ENCODE peak calls at places on chromosome 3, in nine cellular contexts. Y, J, U, I, G, Q, F, V and L are unnamed samples.

GRCh38 chr3:13235897-13236296 is 162.7 kb upstream of the IQSEC1 start:
- DNase-seq in Y (no peak), J (no peak), U (no peak), I (no peak), G (no peak), Q (no peak), F (no peak), V (no peak), L (no peak)

GRCh38 chr3:58414538-58415197 is 19.0 kb downstream of the PDHB start:
- DNase-seq in Y (peak), J (no peak), U (peak), I (no peak), G (no peak), Q (peak), F (peak), V (peak), L (peak)

GRCh38 chr3:50675179-50676030 is 678 bp downstream of the DOCK3 start:
- DNase-seq in Y (peak), J (no peak), U (peak), I (no peak), G (no peak), Q (no peak), F (peak), V (peak), L (no peak)

GRCh38 chr3:40179016-40179415 is 130.5 kb upstream of the EIF1B start:
- DNase-seq in Y (peak), J (peak), U (peak), I (peak), G (peak), Q (peak), F (peak), V (peak), L (peak)

GRCh38 chr3:11482024-11482423 is 161.7 kb downstream of the VGLL4 start:
- DNase-seq in Y (no peak), J (no peak), U (no peak), I (no peak), G (no peak), Q (no peak), F (no peak), V (no peak), L (no peak)

GRCh38 chr3:125470671-125471070 is 49.3 kb downstream of the SNX4 start:
- DNase-seq in Y (no peak), J (no peak), U (no peak), I (no peak), G (no peak), Q (no peak), F (no peak), V (no peak), L (no peak)

GRCh38 chr3:181250714-181251113 is 261.2 kb upstream of the DNAJC19 start:
- DNase-seq in Y (no peak), J (no peak), U (no peak), I (no peak), G (no peak), Q (no peak), F (peak), V (no peak), L (no peak)

GRCh38 chr3:139455855-139456254 is 20.5 kb downstream of the RBP2 start:
- DNase-seq in Y (no peak), J (no peak), U (no peak), I (no peak), G (no peak), Q (peak), F (no peak), V (no peak), L (no peak)

GRCh38 chr3:124664804-124665203 is 65.4 kb upstream of the UMPS start:
- DNase-seq in Y (no peak), J (no peak), U (no peak), I (peak), G (no peak), Q (no peak), F (no peak), V (no peak), L (no peak)

GRCh38 chr3:152270145-152270870 is 1.6 kb downstream of the MBNL1 start:
- DNase-seq in Y (no peak), J (no peak), U (peak), I (no peak), G (no peak), Q (no peak), F (peak), V (no peak), L (no peak)

GRCh38 chr3:99128205-99128604 is 226.7 kb upstream of the DCBLD2 start:
- DNase-seq in Y (no peak), J (no peak), U (no peak), I (no peak), G (no peak), Q (no peak), F (no peak), V (no peak), L (no peak)

GRCh38 chr3:121562148-121562547 is 5.6 kb upstream of the ARGFX start:
- DNase-seq in Y (no peak), J (no peak), U (no peak), I (no peak), G (no peak), Q (no peak), F (no peak), V (no peak), L (no peak)

GRCh38 chr3:175957427-175957826 is 1098.3 kb downstream of the NAALADL2 start:
- DNase-seq in Y (no peak), J (no peak), U (no peak), I (no peak), G (no peak), Q (no peak), F (no peak), V (no peak), L (no peak)

GRCh38 chr3:175951047-175951694 is 1092.0 kb downstream of the NAALADL2 start:
- DNase-seq in Y (no peak), J (peak), U (no peak), I (no peak), G (peak), Q (no peak), F (no peak), V (no peak), L (no peak)

GRCh38 chr3:175956964-175957363 is 1097.8 kb downstream of the NAALADL2 start:
- DNase-seq in Y (peak), J (no peak), U (peak), I (no peak), G (no peak), Q (no peak), F (no peak), V (no peak), L (no peak)
- TF ChIP-seq CTCF in Y (no peak), J (peak), U (peak), I (no peak), G (peak), Q (no peak), F (no peak), V (peak), L (peak)

GRCh38 chr3:54360320-54360719 is 238.0 kb downstream of the CACNA2D3 start:
- DNase-seq in Y (no peak), J (no peak), U (no peak), I (no peak), G (no peak), Q (no peak), F (peak), V (no peak), L (no peak)
- TF ChIP-seq CTCF in Y (no peak), J (no peak), U (no peak), I (no peak), G (no peak), Q (no peak), F (no peak), V (peak), L (no peak)

GRCh38 chr3:32822609-32823498 is 5.1 kb downstream of the TRIM71 start:
- DNase-seq in Y (no peak), J (no peak), U (no peak), I (no peak), G (no peak), Q (no peak), F (no peak), V (no peak), L (no peak)

GRCh38 chr3:32820971-32821685 is 3.3 kb downstream of the TRIM71 start:
- DNase-seq in Y (no peak), J (no peak), U (no peak), I (no peak), G (no peak), Q (no peak), F (no peak), V (no peak), L (no peak)

GRCh38 chr3:32831062-32831461 is 13.3 kb downstream of the TRIM71 start:
- DNase-seq in Y (no peak), J (no peak), U (no peak), I (no peak), G (no peak), Q (no peak), F (no peak), V (no peak), L (no peak)

GRCh38 chr3:32821686-32822296 is 4.0 kb downstream of the TRIM71 start:
- DNase-seq in Y (peak), J (no peak), U (no peak), I (no peak), G (no peak), Q (no peak), F (peak), V (peak), L (no peak)

GRCh38 chr3:32825601-32826375 is 8.0 kb downstream of the TRIM71 start:
- DNase-seq in Y (no peak), J (no peak), U (no peak), I (no peak), G (no peak), Q (no peak), F (no peak), V (no peak), L (no peak)
- TF ChIP-seq CTCF in Y (no peak), J (no peak), U (no peak), I (no peak), G (no peak), Q (no peak), F (no peak), V (no peak), L (no peak)

DNA sequence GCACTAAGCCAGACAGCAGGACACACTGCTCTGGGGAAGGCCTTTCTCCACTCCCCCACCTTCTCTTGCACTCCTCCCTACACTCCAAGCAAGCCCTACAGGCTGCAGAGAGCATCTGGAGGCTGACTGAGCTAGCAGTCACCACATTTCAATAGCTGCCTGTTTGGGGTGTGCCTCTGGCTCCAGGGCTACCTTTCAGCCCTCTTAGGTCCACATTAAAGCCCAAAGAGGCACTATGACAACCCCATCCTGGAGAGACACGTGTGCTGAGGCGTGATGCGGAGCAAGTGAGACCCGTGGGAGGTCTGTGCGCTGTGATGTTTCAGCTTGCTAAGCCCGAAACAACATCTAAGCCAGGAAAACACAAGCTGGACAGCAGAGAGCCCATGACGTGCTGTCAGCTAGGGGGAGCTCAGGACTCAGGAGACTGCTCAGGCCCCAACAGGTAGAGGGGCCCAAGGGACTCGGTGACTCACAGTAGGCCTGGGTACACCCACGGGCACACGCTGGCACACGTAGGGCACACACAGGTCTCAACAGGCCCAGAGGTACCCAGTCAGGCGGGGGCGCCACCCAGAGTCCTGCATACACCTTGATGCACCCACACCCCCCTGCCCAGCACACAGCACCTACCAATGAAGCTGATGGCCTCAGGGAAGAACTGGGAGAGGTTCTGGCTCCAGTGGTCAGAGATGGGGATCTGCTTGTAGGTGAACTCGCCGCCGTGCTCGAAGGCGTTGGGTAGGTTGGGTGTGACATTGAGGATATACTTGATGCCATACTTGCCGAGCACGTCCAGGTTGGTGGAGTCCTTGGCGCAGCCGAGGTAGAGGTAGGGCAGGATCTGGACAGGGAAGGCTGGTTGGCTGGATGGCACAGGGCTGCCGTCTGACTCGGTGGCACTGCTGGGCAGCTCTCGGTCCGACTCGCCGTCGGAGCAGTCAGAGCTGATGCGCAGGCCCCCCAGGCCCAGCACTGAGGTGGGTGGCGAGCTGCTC is 2.8 kb downstream of the DUSP7 start:
- DNase-seq in Y (peak), J (no peak), U (peak), I (no peak), G (no peak), Q (peak), F (no peak), V (no peak), L (no peak)
- TF ChIP-seq CTCF in Y (no peak), J (peak), U (peak), I (peak), G (peak), Q (peak), F (peak), V (no peak), L (peak)